ENCODE peak calls at places on chromosome 14, in seven cellular contexts. One of them, this sample, is unnamed.

GRCh38 chr14:86796221-86797074 is 1196.5 kb downstream of the GALC start:
- DNase-seq in activated naive CD8-positive, alpha-beta T cell treated with anti-CD3 and anti-CD28 coated beads for 36 hours: no peak
- DNase-seq in neural crest cell: no peak
- DNase-seq in T-cell: no peak
- DNase-seq in OCI-M1: no peak
- DNase-seq in pulmonary artery endothelial cell: no peak
- DNase-seq in amniotic epithelial cell: peak; percentile 70
- DNase-seq in this sample: no peak

GRCh38 chr14:75769047-75769685 is 108.1 kb downstream of the TTLL5 start:
- DNase-seq in activated naive CD8-positive, alpha-beta T cell treated with anti-CD3 and anti-CD28 coated beads for 36 hours: no peak
- DNase-seq in neural crest cell: no peak
- DNase-seq in T-cell: no peak
- DNase-seq in OCI-M1: no peak
- DNase-seq in pulmonary artery endothelial cell: no peak
- DNase-seq in amniotic epithelial cell: peak; percentile 63
- DNase-seq in this sample: no peak

GRCh38 chr14:102317564-102318248 is 1.8 kb upstream of the ZNF839 start:
- DNase-seq in activated naive CD8-positive, alpha-beta T cell treated with anti-CD3 and anti-CD28 coated beads for 36 hours: no peak
- DNase-seq in neural crest cell: no peak
- DNase-seq in T-cell: peak; percentile 26
- DNase-seq in OCI-M1: peak; percentile 81
- DNase-seq in pulmonary artery endothelial cell: no peak
- DNase-seq in amniotic epithelial cell: no peak
- DNase-seq in this sample: peak; percentile 54

GRCh38 chr14:23518716-23519115 is 32.8 kb downstream of the ZFHX2 start:
- DNase-seq in activated naive CD8-positive, alpha-beta T cell treated with anti-CD3 and anti-CD28 coated beads for 36 hours: no peak
- DNase-seq in neural crest cell: no peak
- DNase-seq in T-cell: no peak
- DNase-seq in OCI-M1: no peak
- DNase-seq in pulmonary artery endothelial cell: no peak
- DNase-seq in amniotic epithelial cell: no peak
- DNase-seq in this sample: no peak

GRCh38 chr14:99726538-99727095 is 42.5 kb downstream of the CYP46A1 start:
- DNase-seq in activated naive CD8-positive, alpha-beta T cell treated with anti-CD3 and anti-CD28 coated beads for 36 hours: no peak
- DNase-seq in neural crest cell: no peak
- DNase-seq in T-cell: no peak
- DNase-seq in OCI-M1: no peak
- DNase-seq in pulmonary artery endothelial cell: no peak
- DNase-seq in amniotic epithelial cell: no peak
- DNase-seq in this sample: peak; percentile 29

GRCh38 chr14:93007225-93007997 is 84.5 kb downstream of the CHGA start:
- DNase-seq in activated naive CD8-positive, alpha-beta T cell treated with anti-CD3 and anti-CD28 coated beads for 36 hours: no peak
- DNase-seq in neural crest cell: no peak
- DNase-seq in T-cell: no peak
- DNase-seq in OCI-M1: no peak
- DNase-seq in pulmonary artery endothelial cell: no peak
- DNase-seq in amniotic epithelial cell: peak; percentile 76
- DNase-seq in this sample: no peak

GRCh38 chr14:88632512-88632911 is 69.7 kb downstream of the ZC3H14 start:
- DNase-seq in activated naive CD8-positive, alpha-beta T cell treated with anti-CD3 and anti-CD28 coated beads for 36 hours: no peak
- DNase-seq in neural crest cell: no peak
- DNase-seq in T-cell: no peak
- DNase-seq in OCI-M1: no peak
- DNase-seq in pulmonary artery endothelial cell: no peak
- DNase-seq in amniotic epithelial cell: no peak
- DNase-seq in this sample: no peak

GRCh38 chr14:88919502-88919901 is 95.1 kb downstream of the TTC8 start:
- DNase-seq in activated naive CD8-positive, alpha-beta T cell treated with anti-CD3 and anti-CD28 coated beads for 36 hours: no peak
- DNase-seq in neural crest cell: no peak
- DNase-seq in T-cell: no peak
- DNase-seq in OCI-M1: no peak
- DNase-seq in pulmonary artery endothelial cell: no peak
- DNase-seq in amniotic epithelial cell: no peak
- DNase-seq in this sample: no peak

GRCh38 chr14:87966816-87967215 is 26.2 kb downstream of the GALC start:
- DNase-seq in activated naive CD8-positive, alpha-beta T cell treated with anti-CD3 and anti-CD28 coated beads for 36 hours: no peak
- DNase-seq in neural crest cell: no peak
- DNase-seq in T-cell: no peak
- DNase-seq in OCI-M1: no peak
- DNase-seq in pulmonary artery endothelial cell: no peak
- DNase-seq in amniotic epithelial cell: peak; percentile 30
- DNase-seq in this sample: no peak

GRCh38 chr14:53044486-53044885 is 93.6 kb upstream of the FERMT2 start:
- DNase-seq in activated naive CD8-positive, alpha-beta T cell treated with anti-CD3 and anti-CD28 coated beads for 36 hours: no peak
- DNase-seq in neural crest cell: no peak
- DNase-seq in T-cell: no peak
- DNase-seq in OCI-M1: no peak
- DNase-seq in pulmonary artery endothelial cell: no peak
- DNase-seq in amniotic epithelial cell: peak; percentile 90
- DNase-seq in this sample: no peak

GRCh38 chr14:90384543-90384911 is 12.3 kb upstream of the CALM1 start:
- DNase-seq in activated naive CD8-positive, alpha-beta T cell treated with anti-CD3 and anti-CD28 coated beads for 36 hours: no peak
- DNase-seq in neural crest cell: no peak
- DNase-seq in T-cell: no peak
- DNase-seq in OCI-M1: no peak
- DNase-seq in pulmonary artery endothelial cell: no peak
- DNase-seq in amniotic epithelial cell: no peak
- DNase-seq in this sample: no peak

GRCh38 chr14:81219821-81220487 is 805 bp downstream of the GTF2A1 start:
- DNase-seq in activated naive CD8-positive, alpha-beta T cell treated with anti-CD3 and anti-CD28 coated beads for 36 hours: peak; percentile 44
- DNase-seq in neural crest cell: peak; percentile 26
- DNase-seq in T-cell: peak; percentile 45
- DNase-seq in OCI-M1: peak; percentile 70
- DNase-seq in pulmonary artery endothelial cell: no peak
- DNase-seq in amniotic epithelial cell: peak; percentile 10
- DNase-seq in this sample: peak; percentile 52

GRCh38 chr14:44392984-44393383 is 114.1 kb downstream of the FSCB start:
- DNase-seq in activated naive CD8-positive, alpha-beta T cell treated with anti-CD3 and anti-CD28 coated beads for 36 hours: no peak
- DNase-seq in neural crest cell: no peak
- DNase-seq in T-cell: no peak
- DNase-seq in OCI-M1: no peak
- DNase-seq in pulmonary artery endothelial cell: no peak
- DNase-seq in amniotic epithelial cell: no peak
- DNase-seq in this sample: no peak

GRCh38 chr14:53209370-53209769 is 56.2 kb upstream of the DDHD1 start:
- DNase-seq in activated naive CD8-positive, alpha-beta T cell treated with anti-CD3 and anti-CD28 coated beads for 36 hours: no peak
- DNase-seq in neural crest cell: no peak
- DNase-seq in T-cell: no peak
- DNase-seq in OCI-M1: peak; percentile 33
- DNase-seq in pulmonary artery endothelial cell: no peak
- DNase-seq in amniotic epithelial cell: peak; percentile 42
- DNase-seq in this sample: no peak

GRCh38 chr14:102775855-102776760 is 1.1 kb upstream of the TRAF3 start:
- DNase-seq in activated naive CD8-positive, alpha-beta T cell treated with anti-CD3 and anti-CD28 coated beads for 36 hours: peak; percentile 14
- DNase-seq in neural crest cell: no peak
- DNase-seq in T-cell: peak; percentile 9
- DNase-seq in OCI-M1: peak; percentile 9
- DNase-seq in pulmonary artery endothelial cell: peak; percentile 30
- DNase-seq in amniotic epithelial cell: peak; percentile 84
- DNase-seq in this sample: no peak

GRCh38 chr14:97641827-97642226 is 844.6 kb downstream of the VRK1 start:
- DNase-seq in activated naive CD8-positive, alpha-beta T cell treated with anti-CD3 and anti-CD28 coated beads for 36 hours: peak; percentile 4
- DNase-seq in neural crest cell: no peak
- DNase-seq in T-cell: no peak
- DNase-seq in OCI-M1: no peak
- DNase-seq in pulmonary artery endothelial cell: no peak
- DNase-seq in amniotic epithelial cell: no peak
- DNase-seq in this sample: no peak

GRCh38 chr14:28301179-28301578 is 465.4 kb upstream of the FOXG1 start:
- DNase-seq in activated naive CD8-positive, alpha-beta T cell treated with anti-CD3 and anti-CD28 coated beads for 36 hours: no peak
- DNase-seq in neural crest cell: no peak
- DNase-seq in T-cell: no peak
- DNase-seq in OCI-M1: no peak
- DNase-seq in pulmonary artery endothelial cell: no peak
- DNase-seq in amniotic epithelial cell: no peak
- DNase-seq in this sample: no peak

GRCh38 chr14:63297387-63297786 is 21.3 kb downstream of the GPHB5 start:
- DNase-seq in activated naive CD8-positive, alpha-beta T cell treated with anti-CD3 and anti-CD28 coated beads for 36 hours: no peak
- DNase-seq in neural crest cell: no peak
- DNase-seq in T-cell: no peak
- DNase-seq in OCI-M1: no peak
- DNase-seq in pulmonary artery endothelial cell: no peak
- DNase-seq in amniotic epithelial cell: no peak
- DNase-seq in this sample: no peak

GRCh38 chr14:24342889-24343288 is 3.1 kb upstream of the RIPK3 start:
- DNase-seq in activated naive CD8-positive, alpha-beta T cell treated with anti-CD3 and anti-CD28 coated beads for 36 hours: no peak
- DNase-seq in neural crest cell: no peak
- DNase-seq in T-cell: no peak
- DNase-seq in OCI-M1: no peak
- DNase-seq in pulmonary artery endothelial cell: no peak
- DNase-seq in amniotic epithelial cell: no peak
- DNase-seq in this sample: no peak

GRCh38 chr14:76780875-76781647 is 19.8 kb downstream of the VASH1 start:
- DNase-seq in activated naive CD8-positive, alpha-beta T cell treated with anti-CD3 and anti-CD28 coated beads for 36 hours: no peak
- DNase-seq in neural crest cell: no peak
- DNase-seq in T-cell: no peak
- DNase-seq in OCI-M1: no peak
- DNase-seq in pulmonary artery endothelial cell: no peak
- DNase-seq in amniotic epithelial cell: peak; percentile 48
- DNase-seq in this sample: peak; percentile 85

GRCh38 chr14:68522510-68523325 is 270.1 kb downstream of the ZFP36L1 start:
- DNase-seq in activated naive CD8-positive, alpha-beta T cell treated with anti-CD3 and anti-CD28 coated beads for 36 hours: no peak
- DNase-seq in neural crest cell: no peak
- DNase-seq in T-cell: no peak
- DNase-seq in OCI-M1: no peak
- DNase-seq in pulmonary artery endothelial cell: no peak
- DNase-seq in amniotic epithelial cell: no peak
- DNase-seq in this sample: no peak

GRCh38 chr14:74886001-74886400 is 4.3 kb downstream of the DLST start:
- DNase-seq in activated naive CD8-positive, alpha-beta T cell treated with anti-CD3 and anti-CD28 coated beads for 36 hours: no peak
- DNase-seq in neural crest cell: no peak
- DNase-seq in T-cell: no peak
- DNase-seq in OCI-M1: no peak
- DNase-seq in pulmonary artery endothelial cell: no peak
- DNase-seq in amniotic epithelial cell: peak; percentile 98
- DNase-seq in this sample: no peak

GRCh38 chr14:100698719-100699448 is 27.8 kb upstream of the DLK1 start:
- DNase-seq in activated naive CD8-positive, alpha-beta T cell treated with anti-CD3 and anti-CD28 coated beads for 36 hours: no peak
- DNase-seq in neural crest cell: no peak
- DNase-seq in T-cell: no peak
- DNase-seq in OCI-M1: no peak
- DNase-seq in pulmonary artery endothelial cell: no peak
- DNase-seq in amniotic epithelial cell: no peak
- DNase-seq in this sample: no peak

GRCh38 chr14:73198253-73198652 is 39.1 kb upstream of the PAPLN start:
- DNase-seq in activated naive CD8-positive, alpha-beta T cell treated with anti-CD3 and anti-CD28 coated beads for 36 hours: no peak
- DNase-seq in neural crest cell: no peak
- DNase-seq in T-cell: no peak
- DNase-seq in OCI-M1: no peak
- DNase-seq in pulmonary artery endothelial cell: no peak
- DNase-seq in amniotic epithelial cell: no peak
- DNase-seq in this sample: no peak

GRCh38 chr14:100629098-100629497 is 41.9 kb upstream of the BEGAIN start:
- DNase-seq in activated naive CD8-positive, alpha-beta T cell treated with anti-CD3 and anti-CD28 coated beads for 36 hours: no peak
- DNase-seq in neural crest cell: no peak
- DNase-seq in T-cell: no peak
- DNase-seq in OCI-M1: no peak
- DNase-seq in pulmonary artery endothelial cell: no peak
- DNase-seq in amniotic epithelial cell: no peak
- DNase-seq in this sample: peak; percentile 27

GRCh38 chr14:74959596-74960180 is 4.3 kb upstream of the PGF start:
- DNase-seq in activated naive CD8-positive, alpha-beta T cell treated with anti-CD3 and anti-CD28 coated beads for 36 hours: no peak
- DNase-seq in neural crest cell: no peak
- DNase-seq in T-cell: no peak
- DNase-seq in OCI-M1: no peak
- DNase-seq in pulmonary artery endothelial cell: no peak
- DNase-seq in amniotic epithelial cell: no peak
- DNase-seq in this sample: no peak

GRCh38 chr14:21039059-21039422 is 3.1 kb upstream of the RNASE7 start:
- DNase-seq in activated naive CD8-positive, alpha-beta T cell treated with anti-CD3 and anti-CD28 coated beads for 36 hours: no peak
- DNase-seq in neural crest cell: no peak
- DNase-seq in T-cell: no peak
- DNase-seq in OCI-M1: no peak
- DNase-seq in pulmonary artery endothelial cell: no peak
- DNase-seq in amniotic epithelial cell: peak; percentile 61
- DNase-seq in this sample: peak; percentile 92

GRCh38 chr14:90903101-90903500 is 86.9 kb upstream of the TTC7B start:
- DNase-seq in activated naive CD8-positive, alpha-beta T cell treated with anti-CD3 and anti-CD28 coated beads for 36 hours: peak; percentile 34
- DNase-seq in neural crest cell: peak; percentile 45
- DNase-seq in T-cell: peak; percentile 60
- DNase-seq in OCI-M1: peak; percentile 65
- DNase-seq in pulmonary artery endothelial cell: peak; percentile 17
- DNase-seq in amniotic epithelial cell: peak; percentile 49
- DNase-seq in this sample: peak; percentile 85

GRCh38 chr14:106013879-106014376 is 487.5 kb downstream of the TMEM121 start:
- DNase-seq in activated naive CD8-positive, alpha-beta T cell treated with anti-CD3 and anti-CD28 coated beads for 36 hours: peak; percentile 43
- DNase-seq in neural crest cell: no peak
- DNase-seq in T-cell: no peak
- DNase-seq in OCI-M1: no peak
- DNase-seq in pulmonary artery endothelial cell: no peak
- DNase-seq in amniotic epithelial cell: no peak
- DNase-seq in this sample: no peak

GRCh38 chr14:105602799-105603763 is 76.7 kb downstream of the TMEM121 start:
- DNase-seq in activated naive CD8-positive, alpha-beta T cell treated with anti-CD3 and anti-CD28 coated beads for 36 hours: no peak
- DNase-seq in neural crest cell: no peak
- DNase-seq in T-cell: no peak
- DNase-seq in OCI-M1: peak; percentile 33
- DNase-seq in pulmonary artery endothelial cell: no peak
- DNase-seq in amniotic epithelial cell: no peak
- DNase-seq in this sample: no peak

GRCh38 chr14:76917759-76918175 is 91.6 kb downstream of the LRRC74A start:
- DNase-seq in activated naive CD8-positive, alpha-beta T cell treated with anti-CD3 and anti-CD28 coated beads for 36 hours: no peak
- DNase-seq in neural crest cell: no peak
- DNase-seq in T-cell: no peak
- DNase-seq in OCI-M1: no peak
- DNase-seq in pulmonary artery endothelial cell: no peak
- DNase-seq in amniotic epithelial cell: no peak
- DNase-seq in this sample: peak; percentile 55

GRCh38 chr14:45990252-45990651 is 661.3 kb downstream of the RPL10L start:
- DNase-seq in activated naive CD8-positive, alpha-beta T cell treated with anti-CD3 and anti-CD28 coated beads for 36 hours: no peak
- DNase-seq in neural crest cell: no peak
- DNase-seq in T-cell: no peak
- DNase-seq in OCI-M1: peak; percentile 27
- DNase-seq in pulmonary artery endothelial cell: no peak
- DNase-seq in amniotic epithelial cell: no peak
- DNase-seq in this sample: no peak

GRCh38 chr14:94143239-94143638 is 13.8 kb upstream of the IFI27L2 start:
- DNase-seq in activated naive CD8-positive, alpha-beta T cell treated with anti-CD3 and anti-CD28 coated beads for 36 hours: no peak
- DNase-seq in neural crest cell: no peak
- DNase-seq in T-cell: no peak
- DNase-seq in OCI-M1: no peak
- DNase-seq in pulmonary artery endothelial cell: no peak
- DNase-seq in amniotic epithelial cell: no peak
- DNase-seq in this sample: no peak

GRCh38 chr14:86673523-86673969 is 1143.6 kb downstream of the FLRT2 start:
- DNase-seq in activated naive CD8-positive, alpha-beta T cell treated with anti-CD3 and anti-CD28 coated beads for 36 hours: no peak
- DNase-seq in neural crest cell: no peak
- DNase-seq in T-cell: no peak
- DNase-seq in OCI-M1: no peak
- DNase-seq in pulmonary artery endothelial cell: no peak
- DNase-seq in amniotic epithelial cell: no peak
- DNase-seq in this sample: no peak

GRCh38 chr14:52089208-52089607 is 20.3 kb upstream of the NID2 start:
- DNase-seq in activated naive CD8-positive, alpha-beta T cell treated with anti-CD3 and anti-CD28 coated beads for 36 hours: no peak
- DNase-seq in neural crest cell: no peak
- DNase-seq in T-cell: no peak
- DNase-seq in OCI-M1: no peak
- DNase-seq in pulmonary artery endothelial cell: no peak
- DNase-seq in amniotic epithelial cell: no peak
- DNase-seq in this sample: no peak

GRCh38 chr14:63901434-63902085 is 48.8 kb downstream of the SYNE2 start:
- DNase-seq in activated naive CD8-positive, alpha-beta T cell treated with anti-CD3 and anti-CD28 coated beads for 36 hours: no peak
- DNase-seq in neural crest cell: no peak
- DNase-seq in T-cell: no peak
- DNase-seq in OCI-M1: peak; percentile 59
- DNase-seq in pulmonary artery endothelial cell: no peak
- DNase-seq in amniotic epithelial cell: peak; percentile 93
- DNase-seq in this sample: no peak

GRCh38 chr14:99572173-99572999 is 31.6 kb downstream of the CCDC85C start:
- DNase-seq in activated naive CD8-positive, alpha-beta T cell treated with anti-CD3 and anti-CD28 coated beads for 36 hours: no peak
- DNase-seq in neural crest cell: no peak
- DNase-seq in T-cell: no peak
- DNase-seq in OCI-M1: peak; percentile 57
- DNase-seq in pulmonary artery endothelial cell: no peak
- DNase-seq in amniotic epithelial cell: no peak
- DNase-seq in this sample: no peak